ENCODE peak calls at places on chromosomes 16 and 17, in ten cellular contexts. E is neuronal stem cell, N is IMR-90, H is GM23248, X is PC-3, I is GM23338, R is K562, A is H9, J is mammary epithelial cell, G is endothelial cell of umbilical vein. C is an unnamed sample.
A peak's percentile ranks its signal among the peaks of the same experiment; 100 is the strongest.

GRCh38 chr17:44204453-44204882 is 4.8 kb upstream of the ATXN7L3 start:
- DNase-seq in E (no peak), N (peak; percentile 61), H (peak; percentile 75), X (peak; percentile 77), I (no peak), R (peak; percentile 27), A (no peak), J (peak; percentile 47), G (no peak), C (no peak)

GRCh38 chr16:15966420-15967222 is 17.2 kb downstream of the ABCC1 start:
- DNase-seq in E (no peak), N (peak; percentile 87), H (peak; percentile 91), X (peak; percentile 92), I (no peak), R (no peak), A (no peak), J (peak; percentile 85), G (peak; percentile 37), C (peak; percentile 28)

GRCh38 chr17:9410285-9410684 is 165.3 kb downstream of the STX8 start:
- DNase-seq in E (no peak), N (no peak), H (no peak), X (no peak), I (no peak), R (no peak), A (no peak), J (no peak), G (no peak), C (no peak)

GRCh38 chr17:348692-349425 is 3.7 kb downstream of the RPH3AL start:
- DNase-seq in E (no peak), N (no peak), H (no peak), X (no peak), I (no peak), R (no peak), A (peak; percentile 29), J (peak; percentile 71), G (peak; percentile 59), C (no peak)

GRCh38 chr17:40035162-40035559 is 19.0 kb downstream of the MED24 start:
- DNase-seq in E (peak; percentile 61), N (peak; percentile 47), H (peak; percentile 65), X (no peak), I (peak; percentile 90), R (peak; percentile 72), A (peak; percentile 91), J (no peak), G (peak; percentile 52), C (no peak)

GRCh38 chr17:2412561-2413021 is 11.7 kb upstream of the MNT start:
- DNase-seq in E (no peak), N (no peak), H (peak; percentile 77), X (no peak), I (peak; percentile 58), R (no peak), A (peak; percentile 81), J (no peak), G (peak; percentile 39), C (peak; percentile 30)

GRCh38 chr17:10598620-10599019 is 49.2 kb upstream of the MYH2 start:
- DNase-seq in E (no peak), N (no peak), H (no peak), X (no peak), I (no peak), R (no peak), A (no peak), J (no peak), G (no peak), C (no peak)

GRCh38 chr16:57480127-57480753 is 6.1 kb downstream of the DOK4 start:
- DNase-seq in E (no peak), N (peak; percentile 13), H (peak; percentile 74), X (no peak), I (no peak), R (peak; percentile 80), A (no peak), J (no peak), G (no peak), C (peak; percentile 69)

GRCh38 chr17:27810902-27811557 is 10.7 kb upstream of the NOS2 start:
- DNase-seq in E (no peak), N (peak; percentile 58), H (peak; percentile 42), X (peak; percentile 46), I (no peak), R (no peak), A (no peak), J (no peak), G (peak; percentile 10), C (peak; percentile 94)

GRCh38 chr16:86519007-86519648 is 8.8 kb downstream of the FOXF1 start:
- DNase-seq in E (no peak), N (peak; percentile 49), H (no peak), X (no peak), I (no peak), R (no peak), A (no peak), J (no peak), G (no peak), C (no peak)

GRCh38 chr17:18203308-18203707 is 19.7 kb downstream of the ALKBH5 start:
- DNase-seq in E (no peak), N (no peak), H (no peak), X (no peak), I (no peak), R (no peak), A (peak; percentile 80), J (no peak), G (no peak), C (peak; percentile 80)

GRCh38 chr16:50038756-50039529 is 13.9 kb downstream of the CNEP1R1 start:
- DNase-seq in E (no peak), N (no peak), H (peak; percentile 27), X (no peak), I (peak; percentile 46), R (no peak), A (no peak), J (no peak), G (no peak), C (peak; percentile 31)

GRCh38 chr16:3065069-3065741 is at the start of gene IL32:
- DNase-seq in E (no peak), N (peak; percentile 94), H (peak; percentile 80), X (peak; percentile 32), I (no peak), R (no peak), A (no peak), J (peak; percentile 84), G (peak; percentile 88), C (no peak)

GRCh38 chr16:4945560-4946502 is 8.9 kb upstream of the PPL start:
- DNase-seq in E (no peak), N (no peak), H (peak; percentile 63), X (peak; percentile 94), I (no peak), R (no peak), A (no peak), J (peak; percentile 75), G (no peak), C (peak; percentile 62)

GRCh38 chr17:42103221-42103954 is 5.1 kb upstream of the ZNF385C start:
- DNase-seq in E (no peak), N (no peak), H (no peak), X (no peak), I (no peak), R (no peak), A (no peak), J (no peak), G (no peak), C (peak; percentile 93)

GRCh38 chr16:26930776-26931175 is 136.0 kb upstream of the C16orf82 start:
- DNase-seq in E (no peak), N (no peak), H (no peak), X (no peak), I (no peak), R (no peak), A (no peak), J (no peak), G (no peak), C (no peak)

GRCh38 chr16:30041841-30042240 is 10.8 kb upstream of the TLCD3B start:
- DNase-seq in E (no peak), N (peak; percentile 46), H (peak; percentile 65), X (peak; percentile 67), I (peak; percentile 40), R (no peak), A (no peak), J (no peak), G (peak; percentile 66), C (no peak)

DNA sequence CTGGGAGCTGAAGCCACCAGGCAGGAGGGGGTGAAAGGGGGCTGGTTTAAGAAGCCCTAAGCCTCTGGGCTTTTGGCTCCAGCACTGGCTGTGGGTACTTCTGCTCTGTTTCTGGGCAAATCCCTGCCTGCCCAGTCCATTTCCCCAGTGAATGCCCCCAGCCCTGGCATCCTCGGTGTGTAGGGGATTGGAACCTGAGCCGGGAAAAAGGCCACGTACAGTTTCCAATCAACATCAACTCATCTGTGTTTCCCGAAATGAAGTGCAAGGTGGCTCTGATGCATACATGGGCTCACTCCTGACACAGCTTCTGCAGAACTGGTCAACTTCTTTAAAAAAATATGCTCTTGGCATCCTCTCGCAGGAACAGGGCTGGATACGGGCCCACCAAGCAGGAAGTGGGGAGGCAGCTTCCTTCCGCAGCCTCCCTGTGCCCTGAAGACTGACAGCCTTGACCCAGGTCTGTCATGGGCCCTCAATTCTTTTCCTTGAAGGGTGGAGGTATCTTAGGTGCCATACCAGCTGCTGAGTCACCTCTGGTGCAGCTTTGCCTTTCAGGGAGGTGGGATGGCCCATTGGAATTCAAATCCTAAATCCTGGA is 73.3 kb downstream of the N4BP1 start:
- DNase-seq in E (no peak), N (no peak), H (peak; percentile 56), X (no peak), I (no peak), R (no peak), A (no peak), J (no peak), G (no peak), C (peak; percentile 41)
- H2AFZ ChIP-seq in E (no peak overlapping the region), N (peak overlapping the region; percentile 76), H (peak overlapping the region; percentile 29), X (no peak overlapping the region), I (no peak overlapping the region), R (no peak overlapping the region), A (no peak overlapping the region), J (peak overlapping the region; percentile 63), G (no peak overlapping the region), C (no peak overlapping the region)

DNA sequence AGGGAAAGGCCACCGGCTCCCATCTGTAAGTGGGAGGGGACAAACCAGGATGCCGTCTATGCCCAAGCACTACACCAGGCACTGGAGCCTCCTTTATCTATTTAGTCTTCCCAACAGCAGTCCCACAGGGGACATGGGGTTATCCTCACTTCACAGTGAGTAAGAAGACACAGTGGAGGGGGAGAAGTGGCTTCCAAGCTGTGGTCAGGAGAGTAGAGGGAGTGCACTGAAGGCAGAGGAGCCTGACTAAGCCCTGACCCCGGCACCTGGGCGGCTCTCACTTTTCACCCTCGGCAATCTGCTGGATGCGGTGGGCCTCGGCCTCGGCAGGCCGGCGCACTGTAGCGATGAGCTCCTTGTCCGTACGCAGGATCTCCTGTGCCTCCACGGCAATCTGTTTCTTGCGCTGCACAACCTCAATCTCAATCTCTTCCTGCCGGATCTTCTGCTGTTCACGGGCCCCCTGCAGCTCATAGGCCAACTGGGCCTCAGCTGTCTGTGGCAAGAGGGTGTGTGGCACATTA is 15.9 kb downstream of the FLOT2 start:
- DNase-seq in E (no peak), N (no peak), H (no peak), X (no peak), I (no peak), R (no peak), A (no peak), J (no peak), G (no peak), C (no peak)
- H2AFZ ChIP-seq in E (no peak overlapping the region), N (no peak overlapping the region), H (no peak overlapping the region), X (no peak overlapping the region), I (no peak overlapping the region), R (no peak overlapping the region), A (no peak overlapping the region), J (no peak overlapping the region), G (no peak overlapping the region), C (no peak overlapping the region)

GRCh38 chr17:16491703-16492612 is at the start of gene LRRC75A:
- DNase-seq in E (peak; percentile 76), N (peak; percentile 16), H (peak; percentile 73), X (peak; percentile 45), I (peak; percentile 86), R (peak; percentile 90), A (peak; percentile 80), J (peak; percentile 19), G (peak; percentile 33), C (peak; percentile 30)
- H2AFZ ChIP-seq in E (peak within 1 kb of the TSS; percentile 90), N (peak within 1 kb of the TSS; percentile 92), H (peak within 1 kb of the TSS; percentile 72), X (peak within 1 kb of the TSS; percentile 84), I (peak within 1 kb of the TSS; percentile 91), R (peak within 1 kb of the TSS; percentile 79), A (no peak within 1 kb of the TSS), J (peak within 1 kb of the TSS; percentile 80), G (peak within 1 kb of the TSS; percentile 71), C (peak within 1 kb of the TSS; percentile 40)

GRCh38 chr17:36545465-36546417 is 1.0 kb downstream of the GGNBP2 start:
- DNase-seq in E (peak; percentile 98), N (peak; percentile 98), H (peak; percentile 98), X (peak; percentile 93), I (peak; percentile 99), R (peak; percentile 95), A (peak; percentile 100), J (peak; percentile 97), G (peak; percentile 96), C (peak; percentile 96)
- H2AFZ ChIP-seq in E (peak overlapping the region; percentile 94), N (peak overlapping the region; percentile 94), H (no peak overlapping the region), X (no peak overlapping the region), I (no peak overlapping the region), R (peak overlapping the region; percentile 52), A (no peak overlapping the region), J (peak overlapping the region; percentile 63), G (no peak overlapping the region), C (peak overlapping the region; percentile 53)

C was measured in trophoblast cell.